ENCODE peak calls at places on chromosomes 13 and 19, in five cellular contexts. One of them, this sample, is unnamed.
A peak's percentile ranks its signal among the peaks of the same experiment; 100 is the strongest.

GRCh38 chr13:27678306-27679040 is 56.8 kb downstream of the POLR1D start:
- DNase-seq in fibroblast of mammary gland: no peak
- DNase-seq in sigmoid colon: no peak
- DNase-seq in left lung: no peak
- DNase-seq in BE2C: peak; percentile 11
- DNase-seq in this sample: no peak

GRCh38 chr19:50820549-50821247 is 2.9 kb downstream of the KLK1 start:
- DNase-seq in fibroblast of mammary gland: no peak
- DNase-seq in sigmoid colon: no peak
- DNase-seq in left lung: peak; percentile 76
- DNase-seq in BE2C: peak; percentile 38
- DNase-seq in this sample: no peak

GRCh38 chr19:13070425-13071140 is 32.1 kb downstream of the LYL1 start:
- DNase-seq in fibroblast of mammary gland: no peak
- DNase-seq in sigmoid colon: no peak
- DNase-seq in left lung: no peak
- DNase-seq in BE2C: no peak
- DNase-seq in this sample: no peak

GRCh38 chr19:15589760-15590451 is 25.1 kb upstream of the CYP4F8 start:
- DNase-seq in fibroblast of mammary gland: no peak
- DNase-seq in sigmoid colon: no peak
- DNase-seq in left lung: no peak
- DNase-seq in BE2C: no peak
- DNase-seq in this sample: no peak

GRCh38 chr13:30880756-30881155 is 25.3 kb upstream of the MEDAG start:
- DNase-seq in fibroblast of mammary gland: peak; percentile 98
- DNase-seq in sigmoid colon: no peak
- DNase-seq in left lung: no peak
- DNase-seq in BE2C: no peak
- DNase-seq in this sample: no peak

GRCh38 chr19:16887353-16888265 is 1.2 kb upstream of the F2RL3 start:
- DNase-seq in fibroblast of mammary gland: no peak
- DNase-seq in sigmoid colon: no peak
- DNase-seq in left lung: no peak
- DNase-seq in BE2C: no peak
- DNase-seq in this sample: no peak

GRCh38 chr13:110216403-110217041 is 90.4 kb downstream of the COL4A1 start:
- DNase-seq in fibroblast of mammary gland: peak; percentile 83
- DNase-seq in sigmoid colon: no peak
- DNase-seq in left lung: no peak
- DNase-seq in BE2C: no peak
- DNase-seq in this sample: no peak

GRCh38 chr19:15759962-15760565 is 22.3 kb downstream of the OR10H3 start:
- DNase-seq in fibroblast of mammary gland: no peak
- DNase-seq in sigmoid colon: no peak
- DNase-seq in left lung: no peak
- DNase-seq in BE2C: peak; percentile 26
- DNase-seq in this sample: no peak

GRCh38 chr13:36520111-36520510 is 87.8 kb downstream of the CCNA1 start:
- DNase-seq in fibroblast of mammary gland: no peak
- DNase-seq in sigmoid colon: no peak
- DNase-seq in left lung: no peak
- DNase-seq in BE2C: no peak
- DNase-seq in this sample: no peak

GRCh38 chr13:91165758-91166157 is 181.7 kb upstream of the MIR17HG start:
- DNase-seq in fibroblast of mammary gland: no peak
- DNase-seq in sigmoid colon: no peak
- DNase-seq in left lung: no peak
- DNase-seq in BE2C: no peak
- DNase-seq in this sample: no peak

GRCh38 chr19:50819636-50820035 is 4.0 kb downstream of the KLK1 start:
- DNase-seq in fibroblast of mammary gland: no peak
- DNase-seq in sigmoid colon: no peak
- DNase-seq in left lung: no peak
- DNase-seq in BE2C: no peak
- DNase-seq in this sample: no peak

GRCh38 chr13:97043302-97043701 is 49.0 kb upstream of the OXGR1 start:
- DNase-seq in fibroblast of mammary gland: peak; percentile 96
- DNase-seq in sigmoid colon: no peak
- DNase-seq in left lung: no peak
- DNase-seq in BE2C: no peak
- DNase-seq in this sample: no peak

GRCh38 chr19:3671680-3672574 is 28.3 kb downstream of the PIP5K1C start:
- DNase-seq in fibroblast of mammary gland: peak; percentile 53
- DNase-seq in sigmoid colon: no peak
- DNase-seq in left lung: no peak
- DNase-seq in BE2C: no peak
- DNase-seq in this sample: peak; percentile 49

GRCh38 chr13:101925731-101926130 is 473.3 kb downstream of the ITGBL1 start:
- DNase-seq in fibroblast of mammary gland: no peak
- DNase-seq in sigmoid colon: no peak
- DNase-seq in left lung: no peak
- DNase-seq in BE2C: no peak
- DNase-seq in this sample: no peak

GRCh38 chr19:4064551-4065260 is 2.0 kb downstream of the ZBTB7A start:
- DNase-seq in fibroblast of mammary gland: peak; percentile 41
- DNase-seq in sigmoid colon: peak; percentile 89
- DNase-seq in left lung: peak; percentile 90
- DNase-seq in BE2C: peak; percentile 59
- DNase-seq in this sample: peak; percentile 63

GRCh38 chr19:2243274-2244121 is 5.6 kb upstream of the AMH start:
- DNase-seq in fibroblast of mammary gland: no peak
- DNase-seq in sigmoid colon: no peak
- DNase-seq in left lung: no peak
- DNase-seq in BE2C: peak; percentile 50
- DNase-seq in this sample: no peak

GRCh38 chr13:52454459-52454824 is 836 bp upstream of the CKAP2 start:
- DNase-seq in fibroblast of mammary gland: no peak
- DNase-seq in sigmoid colon: no peak
- DNase-seq in left lung: no peak
- DNase-seq in BE2C: no peak
- DNase-seq in this sample: peak; percentile 26

GRCh38 chr13:30159446-30159839 is 147.9 kb downstream of the KATNAL1 start:
- DNase-seq in fibroblast of mammary gland: peak; percentile 94
- DNase-seq in sigmoid colon: peak; percentile 33
- DNase-seq in left lung: no peak
- DNase-seq in BE2C: no peak
- DNase-seq in this sample: no peak

GRCh38 chr13:58869566-58869965 is 1238.0 kb downstream of the PCDH17 start:
- DNase-seq in fibroblast of mammary gland: no peak
- DNase-seq in sigmoid colon: no peak
- DNase-seq in left lung: no peak
- DNase-seq in BE2C: no peak
- DNase-seq in this sample: no peak

GRCh38 chr19:54517483-54517882 is 14.9 kb downstream of the LAIR2 start:
- DNase-seq in fibroblast of mammary gland: peak; percentile 25
- DNase-seq in sigmoid colon: no peak
- DNase-seq in left lung: no peak
- DNase-seq in BE2C: no peak
- DNase-seq in this sample: peak; percentile 68

GRCh38 chr19:55526216-55527196 is 10.4 kb downstream of the SBK2 start:
- DNase-seq in fibroblast of mammary gland: peak; percentile 87
- DNase-seq in sigmoid colon: no peak
- DNase-seq in left lung: no peak
- DNase-seq in BE2C: peak; percentile 50
- DNase-seq in this sample: no peak

GRCh38 chr19:33293255-33294057 is 8.9 kb downstream of the CEBPA start:
- DNase-seq in fibroblast of mammary gland: peak; percentile 85
- DNase-seq in sigmoid colon: no peak
- DNase-seq in left lung: peak; percentile 84
- DNase-seq in BE2C: no peak
- DNase-seq in this sample: no peak

GRCh38 chr13:114017028-114017630 is 43.3 kb upstream of the C13orf46 start:
- DNase-seq in fibroblast of mammary gland: peak; percentile 57
- DNase-seq in sigmoid colon: no peak
- DNase-seq in left lung: peak; percentile 61
- DNase-seq in BE2C: peak; percentile 36
- DNase-seq in this sample: no peak
- TF ChIP-seq CTCF in fibroblast of mammary gland: peak; percentile 33
- TF ChIP-seq CTCF in sigmoid colon: no peak
- TF ChIP-seq CTCF in left lung: no peak
- TF ChIP-seq CTCF in BE2C: peak; percentile 42
- TF ChIP-seq CTCF in this sample: no peak

GRCh38 chr19:5186293-5187050 is 154.1 kb downstream of the PTPRS start:
- DNase-seq in fibroblast of mammary gland: peak; percentile 88
- DNase-seq in sigmoid colon: no peak
- DNase-seq in left lung: no peak
- DNase-seq in BE2C: no peak
- DNase-seq in this sample: no peak
- TF ChIP-seq CTCF in fibroblast of mammary gland: no peak
- TF ChIP-seq CTCF in sigmoid colon: no peak
- TF ChIP-seq CTCF in left lung: no peak
- TF ChIP-seq CTCF in BE2C: no peak
- TF ChIP-seq CTCF in this sample: no peak

DNA sequence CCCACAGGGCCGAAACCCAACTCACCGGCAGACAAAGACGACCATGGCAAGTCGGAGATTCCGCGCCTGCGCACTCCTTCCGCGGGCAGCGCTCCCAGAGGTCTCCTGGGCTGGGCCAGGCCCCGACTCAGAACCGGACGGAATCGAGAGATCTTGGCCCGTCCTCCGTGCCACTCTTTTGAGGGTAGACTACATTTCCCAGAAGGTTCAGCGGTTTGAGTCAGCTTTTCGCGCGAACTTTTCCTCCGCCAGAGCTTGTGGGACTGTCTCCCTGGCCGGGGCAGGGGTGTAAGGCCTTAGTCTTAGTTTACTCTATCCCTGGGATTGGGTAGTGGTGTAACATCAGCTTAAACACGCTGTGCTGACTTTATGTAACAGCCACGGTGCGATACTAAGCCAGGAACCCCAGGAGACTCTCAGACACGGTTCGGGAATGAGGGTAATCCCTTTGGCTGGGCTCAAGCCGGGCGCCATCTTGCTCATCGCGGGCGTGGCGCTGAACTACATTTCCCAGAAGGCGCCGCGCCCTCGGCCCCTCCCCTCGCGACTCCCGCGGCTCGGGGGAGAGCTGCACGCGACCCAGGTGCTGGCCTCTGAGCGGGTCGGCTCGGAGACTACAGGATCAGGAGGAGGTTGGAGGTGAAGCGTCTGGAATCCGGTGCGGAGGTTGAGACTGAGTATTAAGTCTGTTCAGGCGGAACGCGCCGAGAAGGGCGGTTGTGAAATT is at the start of gene ZNF260:
- DNase-seq in fibroblast of mammary gland: peak; percentile 98
- DNase-seq in sigmoid colon: peak; percentile 98
- DNase-seq in left lung: peak; percentile 98
- DNase-seq in BE2C: peak; percentile 94
- DNase-seq in this sample: peak; percentile 90
- TF ChIP-seq CTCF in fibroblast of mammary gland: no peak
- TF ChIP-seq CTCF in sigmoid colon: no peak
- TF ChIP-seq CTCF in left lung: no peak
- TF ChIP-seq CTCF in BE2C: no peak
- TF ChIP-seq CTCF in this sample: no peak

GRCh38 chr13:39604736-39605135 is 1.7 kb upstream of the LHFPL6 start:
- DNase-seq in fibroblast of mammary gland: no peak
- DNase-seq in sigmoid colon: no peak
- DNase-seq in left lung: no peak
- DNase-seq in BE2C: no peak
- DNase-seq in this sample: no peak

GRCh38 chr13:39602277-39602613 is 748 bp downstream of the LHFPL6 start:
- DNase-seq in fibroblast of mammary gland: peak; percentile 11
- DNase-seq in sigmoid colon: no peak
- DNase-seq in left lung: no peak
- DNase-seq in BE2C: no peak
- DNase-seq in this sample: no peak

GRCh38 chr13:39601636-39602035 is 1.4 kb downstream of the LHFPL6 start:
- DNase-seq in fibroblast of mammary gland: no peak
- DNase-seq in sigmoid colon: no peak
- DNase-seq in left lung: no peak
- DNase-seq in BE2C: no peak
- DNase-seq in this sample: no peak

GRCh38 chr13:39603424-39603947 is 493 bp upstream of the LHFPL6 start:
- DNase-seq in fibroblast of mammary gland: peak; percentile 41
- DNase-seq in sigmoid colon: no peak
- DNase-seq in left lung: no peak
- DNase-seq in BE2C: no peak
- DNase-seq in this sample: no peak

GRCh38 chr13:39602614-39603366 is at the start of gene LHFPL6:
- DNase-seq in fibroblast of mammary gland: peak; percentile 69
- DNase-seq in sigmoid colon: peak; percentile 94
- DNase-seq in left lung: peak; percentile 92
- DNase-seq in BE2C: peak; percentile 66
- DNase-seq in this sample: no peak
- TF ChIP-seq CTCF in fibroblast of mammary gland: peak; percentile 31
- TF ChIP-seq CTCF in sigmoid colon: no peak
- TF ChIP-seq CTCF in left lung: no peak
- TF ChIP-seq CTCF in BE2C: no peak
- TF ChIP-seq CTCF in this sample: no peak

GRCh38 chr13:51286135-51287002 is 53.1 kb upstream of the SERPINE3 start:
- DNase-seq in fibroblast of mammary gland: peak; percentile 68
- DNase-seq in sigmoid colon: peak; percentile 87
- DNase-seq in left lung: peak; percentile 89
- DNase-seq in BE2C: peak; percentile 87
- DNase-seq in this sample: peak; percentile 57
- TF ChIP-seq CTCF in fibroblast of mammary gland: peak; percentile 96
- TF ChIP-seq CTCF in sigmoid colon: peak; percentile 82
- TF ChIP-seq CTCF in left lung: peak; percentile 94
- TF ChIP-seq CTCF in BE2C: peak; percentile 99
- TF ChIP-seq CTCF in this sample: peak; percentile 84

DNA sequence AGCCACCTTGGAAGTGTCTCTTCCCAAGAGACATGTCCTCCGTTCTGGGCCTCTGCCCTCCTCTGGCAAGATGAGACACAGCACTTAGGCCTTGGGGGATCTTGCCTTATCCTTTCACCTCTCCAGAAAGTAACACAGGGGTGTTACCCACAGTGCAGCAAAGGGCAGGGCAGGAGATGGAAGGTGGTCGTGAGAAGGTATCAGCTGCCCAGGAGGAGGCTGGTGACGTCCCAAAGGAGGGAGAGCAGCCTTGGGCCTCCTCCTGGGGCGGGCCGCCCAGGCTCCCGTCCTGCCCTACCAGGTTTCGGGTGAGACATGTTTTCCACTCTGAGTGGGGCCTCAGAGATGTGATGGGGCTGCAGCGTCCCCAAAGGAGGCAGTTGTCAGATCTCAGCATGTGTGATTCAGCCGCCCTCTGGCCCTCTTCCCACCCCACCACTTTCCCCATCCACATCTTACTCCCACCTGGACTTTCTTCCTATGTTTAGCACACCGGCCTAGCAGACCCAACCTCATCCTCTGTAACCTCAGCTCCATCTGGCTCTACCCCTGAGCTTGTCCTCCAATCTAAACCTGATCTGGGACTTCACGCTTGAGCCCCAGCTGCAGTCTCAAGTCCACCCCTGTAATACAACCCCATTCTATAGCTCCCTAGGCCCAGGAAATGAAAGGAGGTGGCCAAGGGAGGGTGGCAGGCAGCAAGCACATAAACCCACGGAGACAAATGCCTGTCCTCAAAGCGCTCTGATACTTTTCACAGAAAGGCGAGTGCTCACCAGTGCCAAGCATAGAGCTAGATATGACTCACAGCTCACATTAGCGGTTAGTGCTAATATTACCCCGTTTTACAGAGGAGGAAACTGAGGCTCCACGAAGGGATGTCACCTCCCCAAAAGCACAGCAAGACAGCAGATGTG is 9.3 kb downstream of the POU2F2 start:
- DNase-seq in fibroblast of mammary gland: no peak
- DNase-seq in sigmoid colon: no peak
- DNase-seq in left lung: no peak
- DNase-seq in BE2C: no peak
- DNase-seq in this sample: no peak
- TF ChIP-seq CTCF in fibroblast of mammary gland: no peak
- TF ChIP-seq CTCF in sigmoid colon: no peak
- TF ChIP-seq CTCF in left lung: no peak
- TF ChIP-seq CTCF in BE2C: no peak
- TF ChIP-seq CTCF in this sample: no peak